ENCODE peak calls at places on chromosomes 11 and 22, in four cellular contexts. J is transverse colon, D is ovary, R is H9. Q is an unnamed sample. For H3K4me1, the result is how much of the 10 kb centered on the place peaks cover.

GRCh38 chr11:65899356-65900124 is 648 bp downstream of the FOSL1 start:
- DNase-seq in J (peak), R (peak), D (no peak), Q (peak)

GRCh38 chr11:21412652-21413383 is 743.4 kb downstream of the NELL1 start:
- DNase-seq in J (no peak), R (no peak), D (no peak), Q (no peak)

GRCh38 chr11:109914809-109915653 is 178.2 kb upstream of the ZC3H12C start:
- DNase-seq in R (no peak), J (no peak), D (no peak), Q (no peak)

GRCh38 chr11:108027057-108027456 is 18.4 kb downstream of the CUL5 start:
- DNase-seq in J (no peak), R (no peak), D (no peak), Q (no peak)

GRCh38 chr11:11265994-11266606 is 87.0 kb downstream of the CSNK2A3 start:
- DNase-seq in J (peak), D (no peak), R (peak), Q (peak)

GRCh38 chr11:129732926-129733325 is 82.7 kb upstream of the TMEM45B start:
- DNase-seq in J (no peak), R (no peak), D (no peak), Q (peak)

GRCh38 chr11:118194835-118195627 is 18.6 kb upstream of the SCN2B start:
- DNase-seq in R (no peak), J (peak), D (peak), Q (peak)

GRCh38 chr11:107988397-107989158 is 20.1 kb upstream of the CUL5 start:
- DNase-seq in R (no peak), J (no peak), D (no peak), Q (no peak)

GRCh38 chr11:76606102-76606793 is 64.3 kb downstream of the LRRC32 start:
- DNase-seq in J (no peak), R (peak), D (no peak), Q (no peak)

GRCh38 chr11:58805065-58805464 is 39.4 kb downstream of the GLYATL2 start:
- DNase-seq in D (no peak), R (no peak), J (no peak), Q (no peak)

GRCh38 chr22:24486501-24486921 is 8.6 kb upstream of the UPB1 start:
- DNase-seq in D (no peak), R (no peak), J (no peak), Q (no peak)

GRCh38 chr11:624705-625635 is at the start of gene CDHR5:
- DNase-seq in J (peak), D (peak), R (no peak), Q (no peak)

GRCh38 chr11:12239396-12240298 is 129.3 kb downstream of the MICAL2 start:
- DNase-seq in J (no peak), D (no peak), R (no peak), Q (peak)

GRCh38 chr11:115665958-115666357 is 161.7 kb upstream of the CADM1 start:
- DNase-seq in D (no peak), R (no peak), J (no peak), Q (no peak)

GRCh38 chr11:121895919-121896318 is 220.1 kb downstream of the BLID start:
- DNase-seq in D (no peak), R (no peak), J (no peak), Q (no peak)

GRCh38 chr11:13145461-13145860 is 132.1 kb upstream of the BMAL1 start:
- DNase-seq in J (no peak), D (no peak), R (no peak), Q (no peak)

DNA sequence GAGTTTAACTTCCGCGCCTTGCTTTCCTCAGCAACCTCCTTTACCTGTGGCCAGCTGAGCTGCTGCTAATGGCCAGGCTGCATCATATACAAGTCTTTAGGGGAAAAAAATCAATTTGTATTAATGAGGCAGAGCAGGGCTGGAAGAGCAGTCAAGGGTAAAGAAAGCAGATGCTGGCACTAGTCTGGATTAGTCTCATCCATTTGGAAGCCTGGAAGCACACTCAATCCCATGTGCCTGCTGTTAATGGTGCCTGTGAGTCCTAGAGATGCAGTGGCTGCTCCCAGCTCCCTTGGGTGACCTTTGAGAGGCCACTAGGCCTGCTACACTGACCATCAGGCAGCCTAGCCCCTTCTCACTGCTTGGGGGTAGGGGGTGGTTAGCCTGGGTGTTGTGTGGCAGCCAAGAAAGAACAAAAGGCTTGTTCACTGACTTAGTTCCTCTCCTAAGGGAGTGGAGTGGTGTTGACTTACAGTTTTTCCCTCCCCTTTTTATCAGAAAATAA is 8.0 kb downstream of the PIK3IP1 start:
- DNase-seq in R (no peak), D (no peak), J (no peak), Q (no peak)
- H3K4me1 ChIP-seq in R (under half), D (under half), J (under half), Q (under half)

DNA sequence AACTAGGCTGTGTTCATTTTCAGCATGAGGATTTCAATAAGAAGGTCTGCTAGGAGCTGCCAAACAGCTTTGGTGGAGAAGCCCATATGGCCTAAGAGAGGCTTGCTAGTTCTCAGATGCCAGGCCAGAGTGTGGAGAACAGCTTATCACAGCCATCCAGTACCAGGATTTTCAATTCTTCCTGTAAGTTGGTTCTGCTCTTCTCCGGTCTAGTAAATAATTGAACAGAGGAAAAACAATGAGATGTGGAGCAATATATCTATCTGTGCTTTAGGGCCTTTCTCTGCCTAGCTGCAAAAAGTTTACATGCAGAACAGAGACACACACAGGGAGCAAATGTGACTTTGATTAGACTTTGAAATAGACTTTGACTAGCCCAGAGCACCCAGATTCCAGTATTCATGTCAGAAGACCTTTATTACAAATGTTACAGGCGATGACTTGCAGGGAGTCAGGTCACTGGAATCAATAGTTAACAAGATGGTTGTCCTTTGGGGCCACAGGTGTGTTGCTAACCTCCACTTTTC is 19.8 kb upstream of the PPP2R1B start:
- DNase-seq in J (no peak), D (no peak), R (no peak), Q (no peak)
- H3K4me1 ChIP-seq in J (under half), D (under half), R (under half), Q (under half)

GRCh38 chr11:68354181-68354872 is 41.9 kb downstream of the LRP5 start:
- DNase-seq in D (peak), J (peak), R (no peak), Q (peak)
- H3K4me1 ChIP-seq in D (under half), J (under half), R (under half), Q (under half)

DNA sequence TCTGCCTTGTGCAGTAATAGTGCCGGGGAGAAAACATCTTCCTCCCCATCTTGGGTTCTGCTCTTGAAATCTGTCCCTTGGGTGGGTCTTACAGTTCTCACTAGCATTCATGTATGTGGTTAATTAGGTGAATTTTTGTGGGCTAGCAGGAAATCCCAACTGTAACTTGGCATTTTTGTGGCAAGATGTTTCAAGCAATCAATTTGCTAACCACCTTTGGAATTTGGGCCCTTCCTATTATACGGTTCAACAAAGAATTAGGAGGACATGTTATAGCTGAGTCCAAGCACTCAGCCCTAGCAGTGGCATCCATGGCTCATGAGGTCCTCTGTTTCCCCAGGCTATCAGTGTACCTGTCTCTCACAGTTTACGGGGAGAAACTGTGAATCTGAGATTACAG is 89.1 kb upstream of the MTNR1B start:
- DNase-seq in J (no peak), R (no peak), D (no peak), Q (no peak)
- H3K4me1 ChIP-seq in J (under half), R (under half), D (under half), Q (under half)

DNA sequence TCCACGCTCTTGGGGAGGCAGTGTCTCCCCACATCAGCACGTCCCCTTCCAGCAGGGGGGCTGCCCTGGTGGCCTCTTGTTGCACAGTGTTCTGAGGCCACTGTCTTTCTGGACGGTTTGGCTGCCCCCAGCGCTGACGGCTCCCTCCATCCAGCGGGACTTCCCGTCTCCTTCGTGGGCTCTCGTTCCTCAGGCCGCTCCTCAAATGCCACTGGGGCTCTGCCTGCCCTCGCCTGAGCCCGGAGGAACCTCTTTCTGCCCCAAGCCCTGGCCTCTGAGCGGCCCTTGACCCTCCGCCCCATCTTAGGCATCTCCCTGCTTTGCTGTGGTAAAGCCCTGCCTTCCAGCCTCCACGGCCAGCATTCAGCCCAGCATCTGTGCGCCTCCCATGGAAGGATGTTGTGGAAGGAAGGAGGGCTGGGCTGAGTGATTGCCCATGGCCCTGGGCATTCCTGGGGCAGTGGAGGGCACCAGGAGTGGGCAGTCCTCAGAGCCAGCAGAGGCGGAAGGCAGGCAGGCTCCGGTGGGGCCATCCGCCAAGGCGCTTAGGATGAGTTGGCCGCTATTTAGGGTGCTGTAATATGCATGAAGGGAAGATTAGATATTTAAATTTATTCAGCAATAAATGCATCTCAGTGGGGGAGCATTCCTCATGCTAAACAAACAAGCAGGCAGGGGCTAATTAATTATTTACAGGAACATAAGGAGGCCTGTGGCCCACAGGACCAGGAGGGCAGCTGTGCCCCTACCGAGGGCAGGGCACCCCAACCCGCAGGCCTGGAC is 17.8 kb downstream of the OTUB1 start:
- DNase-seq in D (no peak), J (no peak), R (no peak), Q (no peak)
- H3K4me1 ChIP-seq in D (under half), J (under half), R (under half), Q (under half)

GRCh38 chr11:46456676-46457432 is 65.3 kb upstream of the CHRM4 start:
- DNase-seq in D (no peak), R (no peak), J (no peak), Q (no peak)
- H3K4me1 ChIP-seq in D (under half), R (under half), J (under half), Q (under half)

GRCh38 chr22:42646569-42647525 is 2.3 kb downstream of the CYB5R3 start:
- DNase-seq in J (peak), R (no peak), D (peak), Q (peak)
- H3K4me1 ChIP-seq in J (half or more), R (under half), D (under half), Q (half or more)

DNA sequence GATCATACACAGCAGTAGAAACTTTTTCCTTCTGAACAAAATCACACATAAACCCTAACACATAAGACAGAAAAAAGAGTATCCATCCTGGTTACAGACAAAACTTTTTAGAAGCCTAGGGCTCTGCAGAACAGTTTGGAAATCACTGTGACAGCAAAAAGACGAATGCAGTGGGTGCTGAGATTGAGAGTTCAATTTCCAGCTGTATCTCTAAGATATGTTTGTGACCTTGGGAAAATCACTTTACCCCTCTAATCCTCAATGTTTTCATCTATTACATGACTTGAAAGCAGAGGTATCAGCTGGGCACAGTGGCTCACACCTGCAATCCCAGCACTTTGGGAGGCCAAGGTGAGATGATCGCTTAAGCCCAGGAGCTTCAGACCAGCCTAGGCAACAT is 128.5 kb downstream of the SIK3 start:
- DNase-seq in R (no peak), J (no peak), D (no peak), Q (no peak)
- H3K4me1 ChIP-seq in R (under half), J (under half), D (under half), Q (under half)

Q was measured in thyroid gland.